ENCODE peak calls at places on chromosomes 16 and 17, in ten cellular contexts. One of them, this sample, is unnamed.

GRCh38 chr17:82257473-82257872 is 16.0 kb downstream of the CSNK1D start:
- DNase-seq in Peyer's patch: peak
- DNase-seq in T-helper 9 cell: no peak
- DNase-seq in Ammon's horn: peak
- DNase-seq in omental fat pad: no peak
- DNase-seq in colonic mucosa: no peak
- DNase-seq in CD14-positive monocyte: no peak
- DNase-seq in HEK293T: peak
- DNase-seq in activated CD8-positive, alpha-beta memory T cell treated with anti-CD3 and anti-CD28 coated beads for 1 hour: peak
- DNase-seq in coronary artery: no peak
- DNase-seq in this sample: no peak

GRCh38 chr17:2521257-2521656 is 9.6 kb upstream of the METTL16 start:
- DNase-seq in Peyer's patch: no peak
- DNase-seq in T-helper 9 cell: no peak
- DNase-seq in Ammon's horn: no peak
- DNase-seq in omental fat pad: no peak
- DNase-seq in colonic mucosa: no peak
- DNase-seq in CD14-positive monocyte: no peak
- DNase-seq in HEK293T: no peak
- DNase-seq in activated CD8-positive, alpha-beta memory T cell treated with anti-CD3 and anti-CD28 coated beads for 1 hour: no peak
- DNase-seq in coronary artery: peak
- DNase-seq in this sample: no peak

GRCh38 chr17:64689106-64689505 is 27.0 kb upstream of the SMURF2 start:
- DNase-seq in Peyer's patch: no peak
- DNase-seq in T-helper 9 cell: no peak
- DNase-seq in Ammon's horn: no peak
- DNase-seq in omental fat pad: no peak
- DNase-seq in colonic mucosa: no peak
- DNase-seq in CD14-positive monocyte: no peak
- DNase-seq in HEK293T: no peak
- DNase-seq in activated CD8-positive, alpha-beta memory T cell treated with anti-CD3 and anti-CD28 coated beads for 1 hour: no peak
- DNase-seq in coronary artery: no peak
- DNase-seq in this sample: no peak

GRCh38 chr16:28569011-28569410 is 15.3 kb downstream of the SGF29 start:
- DNase-seq in Peyer's patch: no peak
- DNase-seq in T-helper 9 cell: no peak
- DNase-seq in Ammon's horn: no peak
- DNase-seq in omental fat pad: no peak
- DNase-seq in colonic mucosa: no peak
- DNase-seq in CD14-positive monocyte: no peak
- DNase-seq in HEK293T: no peak
- DNase-seq in activated CD8-positive, alpha-beta memory T cell treated with anti-CD3 and anti-CD28 coated beads for 1 hour: no peak
- DNase-seq in coronary artery: no peak
- DNase-seq in this sample: no peak

GRCh38 chr16:17409894-17410293 is 60.9 kb downstream of the XYLT1 start:
- DNase-seq in Peyer's patch: no peak
- DNase-seq in T-helper 9 cell: no peak
- DNase-seq in Ammon's horn: peak
- DNase-seq in omental fat pad: no peak
- DNase-seq in colonic mucosa: no peak
- DNase-seq in CD14-positive monocyte: no peak
- DNase-seq in HEK293T: no peak
- DNase-seq in activated CD8-positive, alpha-beta memory T cell treated with anti-CD3 and anti-CD28 coated beads for 1 hour: no peak
- DNase-seq in coronary artery: no peak
- DNase-seq in this sample: no peak

GRCh38 chr16:3158014-3158497 is 23.2 kb downstream of the ZNF213 start:
- DNase-seq in Peyer's patch: no peak
- DNase-seq in T-helper 9 cell: no peak
- DNase-seq in Ammon's horn: no peak
- DNase-seq in omental fat pad: no peak
- DNase-seq in colonic mucosa: peak
- DNase-seq in CD14-positive monocyte: no peak
- DNase-seq in HEK293T: no peak
- DNase-seq in activated CD8-positive, alpha-beta memory T cell treated with anti-CD3 and anti-CD28 coated beads for 1 hour: no peak
- DNase-seq in coronary artery: no peak
- DNase-seq in this sample: no peak

GRCh38 chr17:8762012-8762411 is 3.7 kb upstream of the SPDYE4 start:
- DNase-seq in Peyer's patch: no peak
- DNase-seq in T-helper 9 cell: no peak
- DNase-seq in Ammon's horn: no peak
- DNase-seq in omental fat pad: no peak
- DNase-seq in colonic mucosa: no peak
- DNase-seq in CD14-positive monocyte: no peak
- DNase-seq in HEK293T: no peak
- DNase-seq in activated CD8-positive, alpha-beta memory T cell treated with anti-CD3 and anti-CD28 coated beads for 1 hour: no peak
- DNase-seq in coronary artery: peak
- DNase-seq in this sample: no peak

GRCh38 chr17:29295420-29295819 is 1.5 kb upstream of the NUFIP2 start:
- DNase-seq in Peyer's patch: no peak
- DNase-seq in T-helper 9 cell: no peak
- DNase-seq in Ammon's horn: no peak
- DNase-seq in omental fat pad: no peak
- DNase-seq in colonic mucosa: no peak
- DNase-seq in CD14-positive monocyte: no peak
- DNase-seq in HEK293T: no peak
- DNase-seq in activated CD8-positive, alpha-beta memory T cell treated with anti-CD3 and anti-CD28 coated beads for 1 hour: no peak
- DNase-seq in coronary artery: no peak
- DNase-seq in this sample: no peak

GRCh38 chr17:41695954-41696720 is 7.5 kb downstream of the EIF1 start:
- DNase-seq in Peyer's patch: peak
- DNase-seq in T-helper 9 cell: peak
- DNase-seq in Ammon's horn: peak
- DNase-seq in omental fat pad: no peak
- DNase-seq in colonic mucosa: peak
- DNase-seq in CD14-positive monocyte: peak
- DNase-seq in HEK293T: peak
- DNase-seq in activated CD8-positive, alpha-beta memory T cell treated with anti-CD3 and anti-CD28 coated beads for 1 hour: peak
- DNase-seq in coronary artery: no peak
- DNase-seq in this sample: peak

GRCh38 chr17:29584452-29585079 is 4.9 kb downstream of the GIT1 start:
- DNase-seq in Peyer's patch: no peak
- DNase-seq in T-helper 9 cell: no peak
- DNase-seq in Ammon's horn: peak
- DNase-seq in omental fat pad: no peak
- DNase-seq in colonic mucosa: no peak
- DNase-seq in CD14-positive monocyte: no peak
- DNase-seq in HEK293T: no peak
- DNase-seq in activated CD8-positive, alpha-beta memory T cell treated with anti-CD3 and anti-CD28 coated beads for 1 hour: no peak
- DNase-seq in coronary artery: no peak
- DNase-seq in this sample: no peak

GRCh38 chr17:31339906-31340661 is 18.7 kb upstream of the EVI2A start:
- DNase-seq in Peyer's patch: no peak
- DNase-seq in T-helper 9 cell: no peak
- DNase-seq in Ammon's horn: peak
- DNase-seq in omental fat pad: no peak
- DNase-seq in colonic mucosa: no peak
- DNase-seq in CD14-positive monocyte: no peak
- DNase-seq in HEK293T: no peak
- DNase-seq in activated CD8-positive, alpha-beta memory T cell treated with anti-CD3 and anti-CD28 coated beads for 1 hour: no peak
- DNase-seq in coronary artery: no peak
- DNase-seq in this sample: no peak

GRCh38 chr17:12485361-12485911 is 180.3 kb upstream of the MYOCD start:
- DNase-seq in Peyer's patch: no peak
- DNase-seq in T-helper 9 cell: no peak
- DNase-seq in Ammon's horn: no peak
- DNase-seq in omental fat pad: no peak
- DNase-seq in colonic mucosa: no peak
- DNase-seq in CD14-positive monocyte: no peak
- DNase-seq in HEK293T: no peak
- DNase-seq in activated CD8-positive, alpha-beta memory T cell treated with anti-CD3 and anti-CD28 coated beads for 1 hour: no peak
- DNase-seq in coronary artery: no peak
- DNase-seq in this sample: no peak

GRCh38 chr17:47615766-47616424 is 33.8 kb upstream of the KPNB1 start:
- DNase-seq in Peyer's patch: no peak
- DNase-seq in T-helper 9 cell: no peak
- DNase-seq in Ammon's horn: peak
- DNase-seq in omental fat pad: no peak
- DNase-seq in colonic mucosa: no peak
- DNase-seq in CD14-positive monocyte: no peak
- DNase-seq in HEK293T: peak
- DNase-seq in activated CD8-positive, alpha-beta memory T cell treated with anti-CD3 and anti-CD28 coated beads for 1 hour: no peak
- DNase-seq in coronary artery: no peak
- DNase-seq in this sample: no peak